ENCODE peak calls at places on chromosomes 4 and X, in ten cellular contexts. One of them, this sample, is unnamed.
A peak's percentile ranks its signal among the peaks of the same experiment; 100 is the strongest.

GRCh38 chrX:20144491-20144890 is 2.9 kb upstream of the EIF1AX start:
- DNase-seq in LoVo: no peak
- DNase-seq in GM04503: no peak
- DNase-seq in endothelial cell of umbilical vein: peak; percentile 62
- DNase-seq in AG10803: peak; percentile 45
- DNase-seq in nephron progenitor cell: no peak
- DNase-seq in AG08395: peak; percentile 15
- DNase-seq in breast epithelium: no peak
- DNase-seq in frontal cortex: no peak
- DNase-seq in HTR-8/SVneo: peak; percentile 46
- DNase-seq in this sample: no peak

GRCh38 chrX:80812176-80812575 is 2.5 kb upstream of the BRWD3 start:
- DNase-seq in LoVo: no peak
- DNase-seq in GM04503: no peak
- DNase-seq in endothelial cell of umbilical vein: peak; percentile 1
- DNase-seq in AG10803: peak; percentile 43
- DNase-seq in nephron progenitor cell: no peak
- DNase-seq in AG08395: peak; percentile 29
- DNase-seq in breast epithelium: no peak
- DNase-seq in frontal cortex: no peak
- DNase-seq in HTR-8/SVneo: no peak
- DNase-seq in this sample: peak; percentile 5

GRCh38 chr4:37803348-37803973 is 23.0 kb upstream of the PGM2 start:
- DNase-seq in LoVo: peak; percentile 49
- DNase-seq in GM04503: no peak
- DNase-seq in endothelial cell of umbilical vein: peak; percentile 74
- DNase-seq in AG10803: peak; percentile 65
- DNase-seq in nephron progenitor cell: no peak
- DNase-seq in AG08395: peak; percentile 36
- DNase-seq in breast epithelium: no peak
- DNase-seq in frontal cortex: no peak
- DNase-seq in HTR-8/SVneo: peak; percentile 32
- DNase-seq in this sample: no peak

GRCh38 chr4:186414365-186414764 is 141.0 kb downstream of the MTNR1A start:
- DNase-seq in LoVo: no peak
- DNase-seq in GM04503: no peak
- DNase-seq in endothelial cell of umbilical vein: no peak
- DNase-seq in AG10803: no peak
- DNase-seq in nephron progenitor cell: no peak
- DNase-seq in AG08395: no peak
- DNase-seq in breast epithelium: no peak
- DNase-seq in frontal cortex: no peak
- DNase-seq in HTR-8/SVneo: no peak
- DNase-seq in this sample: no peak

GRCh38 chrX:79604364-79604763 is 237.2 kb upstream of the ITM2A start:
- DNase-seq in LoVo: no peak
- DNase-seq in GM04503: no peak
- DNase-seq in endothelial cell of umbilical vein: no peak
- DNase-seq in AG10803: no peak
- DNase-seq in nephron progenitor cell: no peak
- DNase-seq in AG08395: no peak
- DNase-seq in breast epithelium: no peak
- DNase-seq in frontal cortex: no peak
- DNase-seq in HTR-8/SVneo: no peak
- DNase-seq in this sample: no peak

GRCh38 chr4:126364290-126364978 is 1049.7 kb downstream of the FAT4 start:
- DNase-seq in LoVo: no peak
- DNase-seq in GM04503: no peak
- DNase-seq in endothelial cell of umbilical vein: peak; percentile 69
- DNase-seq in AG10803: peak; percentile 9
- DNase-seq in nephron progenitor cell: no peak
- DNase-seq in AG08395: no peak
- DNase-seq in breast epithelium: no peak
- DNase-seq in frontal cortex: no peak
- DNase-seq in HTR-8/SVneo: no peak
- DNase-seq in this sample: no peak

GRCh38 chr4:77593993-77594392 is 11.6 kb upstream of the CXCL13 start:
- DNase-seq in LoVo: no peak
- DNase-seq in GM04503: no peak
- DNase-seq in endothelial cell of umbilical vein: no peak
- DNase-seq in AG10803: no peak
- DNase-seq in nephron progenitor cell: no peak
- DNase-seq in AG08395: no peak
- DNase-seq in breast epithelium: no peak
- DNase-seq in frontal cortex: no peak
- DNase-seq in HTR-8/SVneo: no peak
- DNase-seq in this sample: no peak

GRCh38 chrX:42976729-42977366 is 198.9 kb upstream of the PPP1R2C start:
- DNase-seq in LoVo: peak; percentile 60
- DNase-seq in GM04503: no peak
- DNase-seq in endothelial cell of umbilical vein: peak; percentile 54
- DNase-seq in AG10803: no peak
- DNase-seq in nephron progenitor cell: no peak
- DNase-seq in AG08395: no peak
- DNase-seq in breast epithelium: no peak
- DNase-seq in frontal cortex: no peak
- DNase-seq in HTR-8/SVneo: no peak
- DNase-seq in this sample: no peak

GRCh38 chrX:45007598-45007997 is 134.6 kb downstream of the KDM6A start:
- DNase-seq in LoVo: no peak
- DNase-seq in GM04503: no peak
- DNase-seq in endothelial cell of umbilical vein: no peak
- DNase-seq in AG10803: no peak
- DNase-seq in nephron progenitor cell: no peak
- DNase-seq in AG08395: no peak
- DNase-seq in breast epithelium: no peak
- DNase-seq in frontal cortex: no peak
- DNase-seq in HTR-8/SVneo: no peak
- DNase-seq in this sample: no peak

This sample was measured in effector CD4-positive, alpha-beta T cell.